ENCODE peak calls at places on chromosomes 4 and X, in seven cellular contexts. C is heart left ventricle, N is neural progenitor cell, D is body of pancreas, X is endothelial cell of umbilical vein, K is endodermal cell, T is kidney. J is an unnamed sample. For H3K4me1, the result is how much of the 10 kb centered on the place peaks cover.

GRCh38 chrX:106484233-106484632 is 127.5 kb upstream of the RADX start:
- DNase-seq in N (no peak), D (no peak), X (no peak), K (no peak), C (no peak), T (no peak), J (no peak)

GRCh38 chr4:81724925-81725329 is 253.2 kb upstream of the RASGEF1B start:
- DNase-seq in N (peak), C (peak), K (peak), D (peak), T (peak), X (no peak), J (peak)

GRCh38 chr4:54525602-54526001 is 132.2 kb upstream of the KIT start:
- DNase-seq in N (no peak), C (no peak), X (no peak), K (no peak), T (no peak), D (no peak), J (no peak)

GRCh38 chr4:108060164-108060563 is 70.5 kb downstream of the HADH start:
- DNase-seq in T (no peak), K (peak), D (peak), N (peak), X (no peak), C (no peak), J (no peak)

GRCh38 chr4:137530176-137530575 is 2.1 kb downstream of the PCDH18 start:
- DNase-seq in X (no peak), D (no peak), C (no peak), K (no peak), N (no peak), T (no peak), J (no peak)

GRCh38 chr4:13236485-13236884 is 247.7 kb downstream of the RAB28 start:
- DNase-seq in N (no peak), K (no peak), D (no peak), T (no peak), C (no peak), X (no peak), J (no peak)

GRCh38 chrX:25968920-25969319 is 169.2 kb upstream of the MAGEB18 start:
- DNase-seq in N (peak), X (peak), T (no peak), D (peak), K (peak), C (peak), J (no peak)

GRCh38 chrX:40174594-40175415 is 77.0 kb upstream of the BCOR start:
- DNase-seq in X (peak), N (peak), C (peak), K (peak), T (peak), D (peak), J (no peak)

GRCh38 chr4:102623622-102624021 is 122.5 kb downstream of the NFKB1 start:
- DNase-seq in X (peak), T (no peak), C (no peak), K (peak), N (peak), D (no peak), J (no peak)

GRCh38 chrX:106481341-106481740 is 130.4 kb upstream of the RADX start:
- DNase-seq in X (peak), N (peak), K (peak), D (peak), T (no peak), C (no peak), J (no peak)

GRCh38 chrX:12065251-12065650 is 73.0 kb upstream of the FRMPD4 start:
- DNase-seq in N (peak), C (no peak), K (peak), T (no peak), D (no peak), X (peak), J (no peak)

GRCh38 chr4:145014365-145014764 is 83.6 kb downstream of the ANAPC10 start:
- DNase-seq in C (no peak), T (no peak), N (peak), X (no peak), D (no peak), K (peak), J (no peak)

GRCh38 chr4:139416073-139416673 is 37.7 kb upstream of the RAB33B start:
- DNase-seq in K (no peak), D (peak), X (peak), N (peak), C (no peak), T (no peak), J (no peak)

GRCh38 chr4:88791274-88791673 is 93.6 kb upstream of the NAP1L5 start:
- DNase-seq in N (no peak), T (no peak), D (no peak), K (no peak), C (no peak), X (peak), J (no peak)

GRCh38 chr4:74058048-74058651 is 19.7 kb upstream of the CXCL3 start:
- DNase-seq in X (no peak), D (no peak), K (no peak), N (no peak), C (no peak), T (no peak), J (no peak)

GRCh38 chrX:56226980-56227379 is 5.2 kb upstream of the KLF8 start:
- DNase-seq in N (no peak), K (no peak), T (no peak), C (no peak), X (no peak), D (no peak), J (no peak)

GRCh38 chrX:153653556-153653955 is 6.6 kb downstream of the DUSP9 start:
- DNase-seq in N (no peak), X (no peak), T (no peak), C (no peak), K (no peak), D (no peak), J (no peak)

GRCh38 chrX:153659268-153659667 is 12.3 kb downstream of the DUSP9 start:
- DNase-seq in D (no peak), C (no peak), T (no peak), K (no peak), N (no peak), X (no peak), J (no peak)

GRCh38 chrX:153662266-153662665 is 11.3 kb downstream of the PNCK start:
- DNase-seq in T (peak), D (peak), K (peak), X (peak), N (peak), C (no peak), J (peak)

GRCh38 chrX:153651540-153652079 is 4.6 kb downstream of the DUSP9 start:
- DNase-seq in D (no peak), C (peak), T (peak), X (no peak), N (no peak), K (peak), J (no peak)

GRCh38 chrX:153657161-153657560 is 10.2 kb downstream of the DUSP9 start:
- DNase-seq in K (peak), D (no peak), N (no peak), X (no peak), T (peak), C (peak), J (no peak)
- H3K4me1 ChIP-seq in K (under half), D (under half), N (under half), X (under half), T (under half), C (under half), J (under half)

DNA sequence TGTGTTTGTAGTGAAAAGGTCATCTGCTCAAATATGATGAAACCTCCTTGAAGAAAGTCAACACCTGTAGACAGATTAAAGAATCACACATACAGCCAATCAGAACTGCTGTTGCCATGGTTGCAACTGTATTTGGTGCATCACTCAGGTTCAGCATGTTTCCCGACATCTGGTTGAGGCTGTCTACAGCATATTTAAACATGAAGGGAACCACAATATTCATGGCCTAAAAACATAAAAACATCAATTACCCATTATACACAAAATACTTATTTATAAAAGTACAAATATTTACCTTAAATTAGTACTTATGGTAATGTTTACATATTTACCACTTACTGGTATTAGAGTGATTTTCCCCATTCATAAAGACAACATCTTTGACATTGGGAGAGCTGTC is 79.7 kb downstream of the ABCB7 start:
- DNase-seq in T (no peak), C (no peak), N (no peak), D (no peak), X (no peak), K (no peak), J (no peak)
- H3K27ac ChIP-seq in T (no peak), C (no peak), N (no peak), D (no peak), X (no peak), K (no peak), J (no peak)

DNA sequence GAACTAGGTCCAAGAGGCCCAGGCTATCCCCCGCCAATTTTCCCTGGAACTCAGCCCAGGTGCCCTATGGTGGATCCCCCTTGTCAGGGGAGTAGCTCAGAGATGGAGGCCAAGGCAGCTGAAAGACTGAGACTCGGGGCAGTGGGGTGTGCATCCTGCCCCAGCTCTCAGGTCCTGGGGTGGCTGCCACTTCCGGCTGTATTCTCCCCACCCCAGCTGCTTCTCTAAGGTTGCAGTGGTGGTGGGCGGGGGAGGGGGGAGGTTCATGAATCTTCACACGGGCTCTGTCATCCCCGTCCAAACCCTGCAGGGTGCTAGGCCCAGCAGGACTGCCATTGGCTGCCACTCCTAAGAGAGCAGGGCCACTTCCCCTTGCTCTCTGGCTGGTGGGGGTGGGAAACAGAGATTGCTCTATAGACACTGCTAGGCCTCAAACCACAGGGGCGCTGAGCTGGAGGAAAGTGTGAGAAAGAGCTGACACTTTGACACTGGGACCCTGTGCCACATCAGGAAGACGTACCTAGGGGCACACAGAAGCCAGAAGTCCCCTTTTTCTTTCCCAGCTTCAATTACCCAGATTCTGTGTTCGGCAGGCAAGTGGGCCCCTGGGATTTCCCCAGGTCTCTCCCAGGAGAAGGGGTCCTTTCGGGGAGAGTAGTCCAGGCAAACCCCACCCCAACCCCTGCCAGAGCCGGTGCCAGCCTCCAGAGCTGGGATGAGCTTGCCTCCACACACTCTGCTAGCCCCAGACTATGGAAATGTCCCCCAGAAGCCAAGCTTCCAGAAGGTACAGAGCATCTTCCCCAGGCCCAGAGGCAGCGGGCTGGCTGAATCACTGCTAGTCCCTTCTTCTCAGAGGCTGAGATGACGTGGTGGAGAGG is 1.6 kb downstream of the SASH3 start:
- DNase-seq in X (no peak), C (peak), T (peak), K (peak), N (no peak), D (peak), J (no peak)
- H3K4me1 ChIP-seq in X (under half), C (under half), T (under half), K (under half), N (under half), D (under half), J (under half)

GRCh38 chrX:119760026-119760902 is 1.9 kb downstream of the SOWAHD start:
- DNase-seq in T (no peak), X (no peak), D (no peak), C (no peak), N (no peak), K (no peak), J (no peak)

GRCh38 chrX:119763836-119764387 is 5.5 kb downstream of the SOWAHD start:
- DNase-seq in C (no peak), T (no peak), N (no peak), K (no peak), D (no peak), X (no peak), J (no peak)

GRCh38 chrX:119763175-119763574 is 4.8 kb downstream of the SOWAHD start:
- DNase-seq in T (no peak), D (no peak), K (no peak), C (no peak), X (no peak), N (peak), J (no peak)

GRCh38 chrX:119759333-119759766 is 962 bp downstream of the SOWAHD start:
- DNase-seq in N (peak), D (no peak), C (no peak), T (no peak), K (peak), X (no peak), J (no peak)

GRCh38 chrX:119762718-119763117 is 4.3 kb downstream of the SOWAHD start:
- DNase-seq in K (no peak), D (no peak), T (no peak), C (no peak), X (no peak), N (no peak), J (no peak)
- H3K27ac ChIP-seq in K (no peak), D (no peak), T (no peak), C (no peak), X (no peak), N (no peak), J (no peak)

DNA sequence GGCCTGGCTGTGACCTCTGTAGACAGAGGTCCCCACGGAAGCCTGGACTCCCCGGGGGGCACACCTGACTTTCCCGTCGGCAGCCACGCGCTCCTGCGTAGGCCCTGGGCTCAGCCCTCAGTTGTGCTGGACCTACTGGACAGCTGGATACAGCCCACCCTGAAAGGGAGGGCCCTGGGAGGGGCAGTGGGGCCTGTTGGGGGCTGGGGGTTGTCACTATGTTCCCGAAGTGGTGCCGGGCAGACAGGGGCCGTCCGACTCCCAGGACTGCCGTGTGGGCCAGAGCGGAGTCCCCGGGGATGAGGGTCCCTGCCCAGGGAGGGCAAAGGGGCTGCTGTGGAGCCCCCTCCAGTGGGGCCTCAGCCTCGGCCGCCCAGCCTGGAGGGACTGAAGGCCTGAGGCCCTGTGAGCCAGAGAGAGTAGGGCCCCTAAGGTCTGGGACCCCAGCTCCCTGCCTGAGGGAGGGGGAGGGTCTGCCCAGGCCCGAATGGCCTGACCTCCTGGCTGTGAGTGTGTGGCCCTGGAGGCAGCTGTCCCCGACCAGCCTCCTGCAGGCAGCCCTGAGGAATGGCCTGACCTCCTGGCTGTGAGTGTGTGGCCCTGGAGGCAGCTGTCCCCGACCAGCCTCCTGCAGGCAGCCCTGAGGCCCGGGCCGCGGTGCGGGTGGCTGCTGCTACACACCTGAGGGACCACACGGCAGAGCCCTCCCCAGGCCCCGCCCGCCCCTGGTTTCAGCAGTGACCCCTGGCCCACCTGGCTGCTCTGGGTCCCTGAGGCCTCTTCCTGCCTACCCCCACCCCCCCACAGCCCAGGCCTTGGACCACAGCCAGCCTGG is 25.8 kb downstream of the FGFRL1 start:
- DNase-seq in K (peak), X (no peak), D (no peak), T (no peak), C (no peak), N (peak), J (no peak)
- H3K4me1 ChIP-seq in K (under half), X (under half), D (under half), T (under half), C (under half), N (under half), J (under half)

GRCh38 chrX:87064522-87064921 is 453.1 kb upstream of the KLHL4 start:
- DNase-seq in D (no peak), K (no peak), X (no peak), C (no peak), N (no peak), T (no peak), J (no peak)
- H3K27ac ChIP-seq in D (no peak), K (no peak), X (no peak), C (no peak), N (no peak), T (no peak), J (no peak)

DNA sequence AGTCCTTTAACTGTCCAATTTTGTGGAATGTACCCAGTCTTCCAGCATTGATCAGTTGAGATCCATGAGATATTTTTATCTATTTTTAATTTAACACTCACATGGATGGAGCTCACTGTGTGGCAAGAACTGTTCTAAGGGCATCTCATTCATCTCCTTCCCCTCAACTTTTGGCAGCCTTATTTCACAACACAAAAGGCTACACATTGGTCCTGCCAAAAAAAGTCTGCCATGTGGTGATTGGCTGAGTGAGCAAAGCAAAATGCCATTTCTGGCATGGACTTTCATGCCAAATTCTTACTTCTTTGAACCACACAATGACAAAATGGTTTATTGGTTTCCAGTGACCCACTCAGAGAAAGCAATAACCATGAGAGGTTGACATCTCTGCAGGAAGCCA is 171.6 kb upstream of the MAP3K15 start:
- DNase-seq in X (no peak), K (no peak), C (no peak), D (no peak), T (no peak), N (no peak), J (no peak)
- H3K4me1 ChIP-seq in X (under half), K (under half), C (under half), D (under half), T (under half), N (under half), J (under half)

GRCh38 chr4:112284166-112284565 is 1.5 kb downstream of the TIFA start:
- DNase-seq in K (no peak), X (peak), N (no peak), C (no peak), T (no peak), D (no peak), J (no peak)

GRCh38 chr4:112284662-112285411 is 867 bp downstream of the TIFA start:
- DNase-seq in D (peak), C (no peak), N (no peak), T (peak), K (no peak), X (peak), J (no peak)

GRCh38 chr4:112280657-112281056 is 5.0 kb downstream of the TIFA start:
- DNase-seq in T (no peak), C (no peak), K (no peak), X (no peak), D (no peak), N (no peak), J (no peak)

GRCh38 chr4:112279882-112280315 is 5.8 kb downstream of the TIFA start:
- DNase-seq in N (peak), D (no peak), C (no peak), T (no peak), X (no peak), K (no peak), J (no peak)

GRCh38 chr4:112282860-112283667 is 2.6 kb downstream of the TIFA start:
- DNase-seq in T (no peak), N (no peak), K (no peak), C (no peak), X (no peak), D (no peak), J (no peak)
- H3K27ac ChIP-seq in T (no peak), N (no peak), K (no peak), C (no peak), X (no peak), D (no peak), J (peak)

GRCh38 chrX:37754518-37754917 is 25.3 kb upstream of the CYBB start:
- DNase-seq in T (no peak), N (no peak), D (no peak), X (no peak), K (no peak), C (no peak), J (no peak)
- H3K4me1 ChIP-seq in T (under half), N (under half), D (under half), X (under half), K (under half), C (under half), J (under half)

J was measured in left ventricle myocardium inferior.